ENCODE peak calls at places on chromosomes 13 and 19, in five cellular contexts. One of them, this sample, is unnamed.

GRCh38 chr19:10735741-10736140 is 17.9 kb downstream of the DNM2 start:
- DNase-seq in heart right ventricle: no peak
- DNase-seq in ascending aorta: no peak
- DNase-seq in WTC11: no peak
- DNase-seq in left lung: no peak
- DNase-seq in this sample: no peak

GRCh38 chr13:86684402-86684801 is 885.2 kb upstream of the SLITRK6 start:
- DNase-seq in ascending aorta: no peak
- DNase-seq in heart right ventricle: no peak
- DNase-seq in WTC11: no peak
- DNase-seq in left lung: no peak
- DNase-seq in this sample: no peak

GRCh38 chr19:33564836-33565338 is 43.3 kb upstream of the PEPD start:
- DNase-seq in WTC11: no peak
- DNase-seq in heart right ventricle: no peak
- DNase-seq in left lung: no peak
- DNase-seq in ascending aorta: no peak
- DNase-seq in this sample: no peak

GRCh38 chr19:48925240-48925843 is 8.2 kb upstream of the DHDH start:
- DNase-seq in WTC11: no peak
- DNase-seq in ascending aorta: no peak
- DNase-seq in left lung: no peak
- DNase-seq in heart right ventricle: no peak
- DNase-seq in this sample: no peak

GRCh38 chr19:41166888-41167804 is 25.9 kb upstream of the CYP2S1 start:
- DNase-seq in left lung: no peak
- DNase-seq in ascending aorta: no peak
- DNase-seq in heart right ventricle: no peak
- DNase-seq in WTC11: no peak
- DNase-seq in this sample: no peak

GRCh38 chr13:39699274-39699673 is 43.8 kb downstream of the COG6 start:
- DNase-seq in WTC11: no peak
- DNase-seq in heart right ventricle: no peak
- DNase-seq in left lung: no peak
- DNase-seq in ascending aorta: no peak
- DNase-seq in this sample: no peak

GRCh38 chr19:33298146-33298911 is 4.0 kb downstream of the CEBPA start:
- DNase-seq in WTC11: no peak
- DNase-seq in ascending aorta: no peak
- DNase-seq in left lung: no peak
- DNase-seq in heart right ventricle: no peak
- DNase-seq in this sample: no peak

GRCh38 chr13:91381371-91381770 is 17.1 kb upstream of the GPC5 start:
- DNase-seq in heart right ventricle: no peak
- DNase-seq in WTC11: no peak
- DNase-seq in ascending aorta: no peak
- DNase-seq in left lung: no peak
- DNase-seq in this sample: no peak

GRCh38 chr19:21463449-21464105 is 41.8 kb upstream of the ZNF429 start:
- DNase-seq in ascending aorta: no peak
- DNase-seq in WTC11: peak; percentile 85
- DNase-seq in left lung: peak; percentile 53
- DNase-seq in heart right ventricle: peak; percentile 44
- DNase-seq in this sample: no peak

GRCh38 chr19:17076539-17076919 is 952 bp downstream of the MYO9B start:
- DNase-seq in ascending aorta: no peak
- DNase-seq in heart right ventricle: no peak
- DNase-seq in WTC11: no peak
- DNase-seq in left lung: no peak
- DNase-seq in this sample: no peak

GRCh38 chr19:16496613-16496983 is 404 bp downstream of the C19orf44 start:
- DNase-seq in ascending aorta: no peak
- DNase-seq in left lung: no peak
- DNase-seq in WTC11: no peak
- DNase-seq in heart right ventricle: peak; percentile 37
- DNase-seq in this sample: no peak

GRCh38 chr13:112748947-112749346 is 59.1 kb downstream of the ATP11A start:
- DNase-seq in heart right ventricle: no peak
- DNase-seq in left lung: no peak
- DNase-seq in ascending aorta: no peak
- DNase-seq in WTC11: no peak
- DNase-seq in this sample: no peak

GRCh38 chr13:46527237-46527636 is 25.7 kb upstream of the LRCH1 start:
- DNase-seq in left lung: no peak
- DNase-seq in ascending aorta: no peak
- DNase-seq in heart right ventricle: no peak
- DNase-seq in WTC11: no peak
- DNase-seq in this sample: no peak

GRCh38 chr19:30172643-30173242 is 199.4 kb upstream of the ZNF536 start:
- DNase-seq in left lung: no peak
- DNase-seq in ascending aorta: no peak
- DNase-seq in WTC11: no peak
- DNase-seq in heart right ventricle: no peak
- DNase-seq in this sample: no peak

GRCh38 chr19:34368338-34368737 is 3.3 kb downstream of the GPI start:
- DNase-seq in ascending aorta: no peak
- DNase-seq in left lung: no peak
- DNase-seq in heart right ventricle: no peak
- DNase-seq in WTC11: no peak
- DNase-seq in this sample: no peak

GRCh38 chr19:35040826-35041547 is 534 bp upstream of the HPN start:
- DNase-seq in left lung: peak; percentile 92
- DNase-seq in ascending aorta: peak; percentile 50
- DNase-seq in heart right ventricle: peak; percentile 94
- DNase-seq in WTC11: peak; percentile 81
- DNase-seq in this sample: no peak

GRCh38 chr19:13074378-13074777 is 28.3 kb downstream of the LYL1 start:
- DNase-seq in heart right ventricle: no peak
- DNase-seq in WTC11: no peak
- DNase-seq in left lung: no peak
- DNase-seq in ascending aorta: no peak
- DNase-seq in this sample: no peak

GRCh38 chr19:2168619-2169424 is 5.1 kb downstream of the DOT1L start:
- DNase-seq in ascending aorta: peak; percentile 99
- DNase-seq in left lung: peak; percentile 96
- DNase-seq in WTC11: no peak
- DNase-seq in heart right ventricle: peak; percentile 96
- DNase-seq in this sample: peak; percentile 99

GRCh38 chr19:49952475-49952829 is 8.5 kb downstream of the SIGLEC11 start:
- DNase-seq in ascending aorta: no peak
- DNase-seq in left lung: no peak
- DNase-seq in WTC11: no peak
- DNase-seq in heart right ventricle: no peak
- DNase-seq in this sample: no peak

GRCh38 chr13:90493667-90494066 is 853.8 kb upstream of the MIR17HG start:
- DNase-seq in heart right ventricle: no peak
- DNase-seq in ascending aorta: no peak
- DNase-seq in left lung: no peak
- DNase-seq in WTC11: no peak
- DNase-seq in this sample: no peak

GRCh38 chr19:2618611-2619010 is 83.9 kb downstream of the GNG7 start:
- DNase-seq in WTC11: no peak
- DNase-seq in heart right ventricle: peak; percentile 51
- DNase-seq in ascending aorta: no peak
- DNase-seq in left lung: peak; percentile 91
- DNase-seq in this sample: peak; percentile 94

GRCh38 chr19:2405256-2405655 is 22.1 kb downstream of the TIMM13 start:
- DNase-seq in left lung: no peak
- DNase-seq in heart right ventricle: no peak
- DNase-seq in ascending aorta: no peak
- DNase-seq in WTC11: no peak
- DNase-seq in this sample: no peak

GRCh38 chr13:46778879-46779278 is 18.1 kb downstream of the ESD start:
- DNase-seq in heart right ventricle: no peak
- DNase-seq in ascending aorta: no peak
- DNase-seq in left lung: no peak
- DNase-seq in WTC11: no peak
- DNase-seq in this sample: no peak

GRCh38 chr13:99208845-99209527 is 8.3 kb downstream of the UBAC2 start:
- DNase-seq in left lung: no peak
- DNase-seq in heart right ventricle: no peak
- DNase-seq in WTC11: no peak
- DNase-seq in ascending aorta: no peak
- DNase-seq in this sample: no peak

GRCh38 chr13:114164681-114165429 is 14.2 kb upstream of the CFAP97D2 start:
- DNase-seq in heart right ventricle: no peak
- DNase-seq in WTC11: no peak
- DNase-seq in left lung: no peak
- DNase-seq in ascending aorta: no peak
- DNase-seq in this sample: no peak

GRCh38 chr13:36628986-36629385 is 44.8 kb upstream of the SERTM1 start:
- DNase-seq in left lung: no peak
- DNase-seq in WTC11: no peak
- DNase-seq in ascending aorta: no peak
- DNase-seq in heart right ventricle: no peak
- DNase-seq in this sample: no peak

GRCh38 chr13:109123971-109124370 is 494.6 kb downstream of the MYO16 start:
- DNase-seq in WTC11: no peak
- DNase-seq in heart right ventricle: no peak
- DNase-seq in left lung: no peak
- DNase-seq in ascending aorta: no peak
- DNase-seq in this sample: no peak

GRCh38 chr19:15265849-15266248 is 33.6 kb upstream of the EPHX3 start:
- DNase-seq in left lung: peak; percentile 64
- DNase-seq in heart right ventricle: peak; percentile 89
- DNase-seq in WTC11: no peak
- DNase-seq in ascending aorta: peak; percentile 77
- DNase-seq in this sample: no peak

DNA sequence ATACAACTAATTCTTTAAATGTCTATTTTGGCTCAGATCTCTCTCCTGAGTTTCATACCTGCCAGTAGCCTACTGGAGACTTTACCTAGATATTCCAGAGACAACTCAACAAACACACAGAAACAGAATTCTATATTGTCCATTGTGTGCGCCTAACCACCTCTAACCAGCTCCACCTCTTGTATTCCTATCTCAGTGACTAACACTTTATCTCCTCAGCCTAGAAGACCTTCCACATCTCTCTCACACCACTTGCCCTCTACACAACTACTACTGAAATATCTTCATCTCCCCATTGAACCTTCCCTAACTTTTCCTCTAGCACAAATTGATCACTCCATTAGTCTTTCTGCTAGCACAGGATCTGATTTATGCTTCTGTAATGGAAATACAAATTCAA is 6.7 kb downstream of the VWA8 start:
- DNase-seq in ascending aorta: no peak
- DNase-seq in left lung: no peak
- DNase-seq in heart right ventricle: no peak
- DNase-seq in WTC11: no peak
- DNase-seq in this sample: no peak
- TF ChIP-seq CTCF in ascending aorta: no peak
- TF ChIP-seq CTCF in left lung: no peak
- TF ChIP-seq CTCF in heart right ventricle: no peak
- TF ChIP-seq CTCF in WTC11: no peak
- TF ChIP-seq CTCF in this sample: no peak

GRCh38 chr13:93690139-93690538 is 463.5 kb downstream of the GPC6 start:
- DNase-seq in left lung: no peak
- DNase-seq in ascending aorta: no peak
- DNase-seq in heart right ventricle: no peak
- DNase-seq in WTC11: no peak
- DNase-seq in this sample: no peak
- TF ChIP-seq CTCF in left lung: no peak
- TF ChIP-seq CTCF in ascending aorta: no peak
- TF ChIP-seq CTCF in heart right ventricle: no peak
- TF ChIP-seq CTCF in WTC11: no peak
- TF ChIP-seq CTCF in this sample: no peak

GRCh38 chr13:50801087-50801931 is 42.2 kb downstream of the DLEU7 start:
- DNase-seq in WTC11: peak; percentile 65
- DNase-seq in left lung: peak; percentile 44
- DNase-seq in ascending aorta: no peak
- DNase-seq in heart right ventricle: peak; percentile 82
- DNase-seq in this sample: peak; percentile 59

GRCh38 chr13:50809133-50810090 is 34.1 kb downstream of the DLEU7 start:
- DNase-seq in heart right ventricle: no peak
- DNase-seq in ascending aorta: no peak
- DNase-seq in left lung: no peak
- DNase-seq in WTC11: no peak
- DNase-seq in this sample: no peak

GRCh38 chr13:50810998-50811397 is 32.5 kb downstream of the DLEU7 start:
- DNase-seq in heart right ventricle: no peak
- DNase-seq in left lung: no peak
- DNase-seq in WTC11: no peak
- DNase-seq in ascending aorta: no peak
- DNase-seq in this sample: no peak

GRCh38 chr13:50810468-50810867 is 33.0 kb downstream of the DLEU7 start:
- DNase-seq in left lung: no peak
- DNase-seq in WTC11: no peak
- DNase-seq in heart right ventricle: no peak
- DNase-seq in ascending aorta: no peak
- DNase-seq in this sample: no peak

GRCh38 chr13:50805805-50806204 is 37.7 kb downstream of the DLEU7 start:
- DNase-seq in left lung: no peak
- DNase-seq in WTC11: no peak
- DNase-seq in heart right ventricle: no peak
- DNase-seq in ascending aorta: no peak
- DNase-seq in this sample: no peak
- TF ChIP-seq CTCF in left lung: no peak
- TF ChIP-seq CTCF in WTC11: no peak
- TF ChIP-seq CTCF in heart right ventricle: no peak
- TF ChIP-seq CTCF in ascending aorta: no peak
- TF ChIP-seq CTCF in this sample: no peak

DNA sequence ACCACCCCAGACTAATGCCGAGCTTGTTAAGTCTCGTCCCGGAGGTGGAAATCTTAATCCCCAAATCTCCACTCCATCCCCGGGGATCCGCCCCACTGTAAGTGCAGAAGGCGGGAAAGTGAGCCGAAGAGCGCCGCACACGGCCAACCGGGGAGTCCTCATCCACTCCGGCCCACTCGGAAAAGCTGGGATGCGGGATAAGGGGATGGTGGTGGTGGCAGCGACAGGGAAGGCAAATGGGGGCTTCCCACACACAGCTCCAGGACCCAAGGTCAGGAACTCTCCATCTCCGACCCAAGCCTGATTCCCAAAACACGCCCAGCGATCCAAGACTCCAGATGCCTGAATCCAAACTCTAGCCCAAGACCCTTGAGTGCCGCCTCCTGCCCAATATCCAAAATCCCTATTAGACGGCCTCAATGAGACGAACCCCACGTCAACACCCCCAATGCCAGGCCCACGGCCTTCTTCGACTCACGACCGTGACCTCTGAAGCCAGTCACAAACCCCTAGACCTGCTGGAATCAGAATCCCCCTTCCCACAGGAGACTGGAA is 481 bp downstream of the FBL start:
- DNase-seq in left lung: no peak
- DNase-seq in WTC11: no peak
- DNase-seq in heart right ventricle: no peak
- DNase-seq in ascending aorta: no peak
- DNase-seq in this sample: no peak
- TF ChIP-seq CTCF in left lung: no peak
- TF ChIP-seq CTCF in WTC11: no peak
- TF ChIP-seq CTCF in heart right ventricle: no peak
- TF ChIP-seq CTCF in ascending aorta: no peak
- TF ChIP-seq CTCF in this sample: no peak